ENCODE peak calls at places on chromosome 3, in five cellular contexts. H is CD8-positive, alpha-beta T cell; I is BJ; Y is HCEC 1CT; B is AG10803. Z is an unnamed sample.

GRCh38 chr3:141231923-141232861 is 567 bp downstream of the PXYLP1 start:
- DNase-seq in H (peak), I (no peak), Y (no peak), B (no peak), Z (no peak)

GRCh38 chr3:128385080-128385832 is 81.4 kb downstream of the DNAJB8 start:
- DNase-seq in H (no peak), I (peak), Y (no peak), B (peak), Z (peak)

GRCh38 chr3:50466177-50466576 is 37.3 kb downstream of the CACNA2D2 start:
- DNase-seq in H (no peak), I (no peak), Y (no peak), B (no peak), Z (no peak)

GRCh38 chr3:138511990-138512389 is 77.6 kb downstream of the ESYT3 start:
- DNase-seq in H (no peak), I (no peak), Y (no peak), B (no peak), Z (no peak)

GRCh38 chr3:100516843-100517242 is 24.4 kb downstream of the TMEM45A start:
- DNase-seq in H (no peak), I (no peak), Y (peak), B (peak), Z (no peak)

GRCh38 chr3:109773006-109773405 is 435.7 kb upstream of the DPPA4 start:
- DNase-seq in H (no peak), I (no peak), Y (no peak), B (no peak), Z (no peak)

GRCh38 chr3:110810356-110810755 is 261.3 kb upstream of the NECTIN3 start:
- DNase-seq in H (no peak), I (no peak), Y (peak), B (peak), Z (peak)

GRCh38 chr3:151382671-151383070 is 1.9 kb downstream of the P2RY12 start:
- DNase-seq in H (no peak), I (no peak), Y (no peak), B (no peak), Z (no peak)

GRCh38 chr3:136840252-136840651 is 21.3 kb downstream of the SLC35G2 start:
- DNase-seq in H (no peak), I (no peak), Y (no peak), B (no peak), Z (no peak)

Z was measured in GM04503.